ENCODE peak calls at places on chromosomes 11 and 22, in four cellular contexts. A is vagina, J is cardiac fibroblast, C is natural killer cell. B is an unnamed sample.

GRCh38 chr11:86869966-86870570 is 69.7 kb downstream of the PRSS23 start:
- DNase-seq in J (peak; percentile 81), C (peak; percentile 22), A (no peak), B (no peak)

GRCh38 chr11:86484795-86485166 is 110.1 kb downstream of the CCDC81 start:
- DNase-seq in J (no peak), C (no peak), A (no peak), B (no peak)

GRCh38 chr11:78727816-78728215 is 153.2 kb upstream of the NARS2 start:
- DNase-seq in J (no peak), A (no peak), C (no peak), B (no peak)

GRCh38 chr11:1438261-1438966 is 48.2 kb downstream of the MOB2 start:
- DNase-seq in C (no peak), J (no peak), A (no peak), B (no peak)

GRCh38 chr11:11501546-11502274 is 120.1 kb downstream of the GALNT18 start:
- DNase-seq in A (no peak), C (no peak), J (no peak), B (no peak)

GRCh38 chr11:69104856-69105395 is 50.8 kb upstream of the SMIM38 start:
- DNase-seq in A (no peak), J (no peak), C (no peak), B (no peak)

GRCh38 chr11:65428578-65429068 is 6.0 kb downstream of the NEAT1 start:
- DNase-seq in J (no peak), A (no peak), C (no peak), B (no peak)

GRCh38 chr22:50684986-50685385 is 12.4 kb downstream of the SHANK3 start:
- DNase-seq in A (no peak), J (peak; percentile 28), C (no peak), B (no peak)

GRCh38 chr11:69642549-69642912 is 1.6 kb downstream of the CCND1 start:
- DNase-seq in J (no peak), A (no peak), C (peak; percentile 52), B (peak; percentile 70)

GRCh38 chr11:3213659-3214419 is 4.8 kb downstream of the MRGPRG start:
- DNase-seq in A (no peak), J (no peak), C (no peak), B (no peak)

GRCh38 chr22:46202897-46203589 is 47.0 kb downstream of the CDPF1 start:
- DNase-seq in J (no peak), A (no peak), C (no peak), B (no peak)

GRCh38 chr11:64321533-64321932 is 3.6 kb downstream of the PRDX5 start:
- DNase-seq in C (no peak), A (peak; percentile 85), J (no peak), B (no peak)

GRCh38 chr11:32437406-32438345 is 2.3 kb upstream of the WT1 start:
- DNase-seq in C (no peak), J (no peak), A (peak; percentile 86), B (no peak)

GRCh38 chr22:19122752-19123492 is 710 bp upstream of the DGCR2 start:
- DNase-seq in C (no peak), J (no peak), A (peak; percentile 97), B (no peak)

GRCh38 chr11:62392944-62393628 is 25.7 kb upstream of the SCGB1A1 start:
- DNase-seq in A (no peak), J (no peak), C (no peak), B (no peak)

GRCh38 chr11:47415949-47416472 is 7.6 kb downstream of the SLC39A13 start:
- DNase-seq in C (no peak), A (no peak), J (peak; percentile 95), B (no peak)

GRCh38 chr11:62193954-62194353 is 3.9 kb downstream of the SCGB1D1 start:
- DNase-seq in J (peak; percentile 4), A (no peak), C (no peak), B (no peak)

GRCh38 chr11:12800032-12800671 is 125.9 kb downstream of the TEAD1 start:
- DNase-seq in C (no peak), J (peak; percentile 71), A (no peak), B (no peak)

GRCh38 chr11:119178166-119178680 is 7.1 kb upstream of the NHERF4 start:
- DNase-seq in C (no peak), A (no peak), J (no peak), B (no peak)

GRCh38 chr11:113260096-113260425 is 54.3 kb upstream of the TTC12 start:
- DNase-seq in A (no peak), C (no peak), J (no peak), B (no peak)

GRCh38 chr22:40668611-40669390 is 10.5 kb upstream of the MCHR1 start:
- DNase-seq in A (no peak), J (peak; percentile 72), C (no peak), B (no peak)

GRCh38 chr22:36734171-36735058 is 30.9 kb upstream of the CACNG2 start:
- DNase-seq in J (peak; percentile 54), A (peak; percentile 32), C (no peak), B (peak; percentile 56)

GRCh38 chr11:65414776-65415498 is 7.7 kb upstream of the NEAT1 start:
- DNase-seq in J (peak; percentile 22), C (no peak), A (no peak), B (no peak)

GRCh38 chr11:72752088-72752914 is at the start of gene ARAP1:
- DNase-seq in C (peak; percentile 68), J (peak; percentile 63), A (no peak), B (no peak)

GRCh38 chr11:113874920-113875413 is 405 bp downstream of the USP28 start:
- DNase-seq in C (no peak), A (no peak), J (peak; percentile 50), B (no peak)

GRCh38 chr22:49660794-49661781 is 166.6 kb downstream of the BRD1 start:
- DNase-seq in J (no peak), A (no peak), C (no peak), B (peak; percentile 60)

GRCh38 chr22:11066458-11067285 is 4461.3 kb upstream of the OR11H1 start:
- DNase-seq in C (no peak), A (peak; percentile 93), J (no peak), B (no peak)

GRCh38 chr11:60700689-60701508 is 1.5 kb downstream of the MS4A8 start:
- DNase-seq in J (peak; percentile 16), A (no peak), C (no peak), B (no peak)

GRCh38 chr11:130909650-130910049 is 6.6 kb downstream of the SNX19 start:
- DNase-seq in J (peak; percentile 93), C (no peak), A (no peak), B (no peak)

DNA sequence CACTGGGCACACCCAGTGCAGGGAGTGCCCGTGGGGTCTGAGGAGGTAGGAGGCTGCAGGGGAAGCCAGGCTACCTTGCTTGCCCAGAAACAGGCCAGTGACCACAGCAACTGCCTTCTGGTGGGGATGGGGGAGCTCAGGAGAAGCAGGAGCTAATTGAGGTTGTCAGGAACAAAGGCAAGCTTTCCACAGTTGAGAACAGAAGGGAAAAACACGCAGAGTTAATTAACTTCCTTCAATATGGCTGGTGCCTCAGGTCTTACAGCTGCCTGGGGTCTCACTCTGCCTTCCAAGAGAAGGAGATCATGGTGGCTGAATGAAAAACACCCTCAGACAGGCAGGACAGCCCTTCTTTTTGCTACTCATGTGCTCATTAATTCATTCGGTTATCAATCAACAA is 127.9 kb upstream of the SYT13 start:
- DNase-seq in A (no peak), C (no peak), J (no peak), B (no peak)
- TF ChIP-seq CTCF in A (no peak), C (no peak), J (no peak), B (no peak)

GRCh38 chr11:94877446-94878200 is 95.7 kb downstream of the CWC15 start:
- DNase-seq in J (no peak), C (no peak), A (peak; percentile 84), B (no peak)

GRCh38 chr11:94873910-94874575 is 99.3 kb downstream of the CWC15 start:
- DNase-seq in C (no peak), A (no peak), J (no peak), B (no peak)

GRCh38 chr11:94876222-94876621 is 97.1 kb downstream of the CWC15 start:
- DNase-seq in A (no peak), C (no peak), J (no peak), B (no peak)

GRCh38 chr11:94879006-94879405 is 94.3 kb downstream of the CWC15 start:
- DNase-seq in C (no peak), A (peak; percentile 69), J (no peak), B (no peak)

DNA sequence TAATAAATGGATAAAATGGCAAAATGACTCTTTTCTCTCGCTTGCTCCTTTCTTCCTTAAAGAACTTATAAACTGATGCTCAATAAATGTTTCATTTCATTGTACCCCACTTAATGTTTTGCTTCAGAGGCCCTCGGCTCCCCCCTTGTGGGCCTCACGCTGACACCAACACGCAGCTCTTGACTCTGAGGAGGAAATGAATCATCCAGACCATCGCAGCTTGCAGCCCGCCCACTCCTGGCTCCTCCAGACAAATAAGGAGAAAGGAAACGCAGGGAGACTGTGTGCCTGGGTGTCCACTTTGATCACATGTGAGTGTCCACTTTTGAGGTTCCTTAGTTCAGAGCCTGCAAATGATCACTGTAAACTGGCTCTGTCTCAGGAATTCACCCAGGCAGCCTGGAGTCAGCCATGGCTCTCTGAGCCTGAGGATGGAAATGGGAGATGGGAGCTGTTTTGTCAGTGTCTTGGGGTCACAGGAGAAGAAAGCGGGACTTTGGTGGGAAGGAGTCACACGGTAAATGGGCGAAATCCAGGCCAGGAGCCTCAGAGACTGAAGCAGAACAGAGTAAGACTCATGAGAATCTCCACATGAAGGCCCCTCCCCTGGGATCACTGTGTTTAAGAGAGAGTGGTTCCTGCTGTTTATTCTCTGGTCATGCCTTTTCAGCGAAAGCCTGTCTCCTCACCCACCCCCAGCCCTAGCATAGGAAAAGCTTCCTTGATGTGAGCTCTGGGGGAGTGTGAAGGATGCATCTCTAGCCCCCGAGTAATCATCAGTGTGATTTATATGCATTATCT is 96.5 kb downstream of the CWC15 start:
- DNase-seq in J (peak; percentile 96), C (peak; percentile 35), A (peak; percentile 95), B (no peak)
- TF ChIP-seq CTCF in J (no peak), C (no peak), A (no peak), B (peak; percentile 23)

GRCh38 chr22:26643368-26644100 is 13.9 kb upstream of the MIAT start:
- DNase-seq in J (no peak), A (no peak), C (no peak), B (no peak)
- TF ChIP-seq CTCF in J (no peak), A (no peak), C (no peak), B (no peak)

GRCh38 chr11:103661185-103661584 is 375.3 kb upstream of the DDI1 start:
- DNase-seq in J (no peak), A (no peak), C (no peak), B (no peak)

GRCh38 chr11:103656382-103656781 is 380.1 kb upstream of the DDI1 start:
- DNase-seq in C (no peak), J (no peak), A (no peak), B (no peak)

GRCh38 chr11:103661991-103662390 is 374.4 kb upstream of the DDI1 start:
- DNase-seq in C (no peak), J (no peak), A (no peak), B (no peak)

GRCh38 chr11:103659743-103660142 is 376.7 kb upstream of the DDI1 start:
- DNase-seq in J (no peak), A (no peak), C (no peak), B (no peak)

DNA sequence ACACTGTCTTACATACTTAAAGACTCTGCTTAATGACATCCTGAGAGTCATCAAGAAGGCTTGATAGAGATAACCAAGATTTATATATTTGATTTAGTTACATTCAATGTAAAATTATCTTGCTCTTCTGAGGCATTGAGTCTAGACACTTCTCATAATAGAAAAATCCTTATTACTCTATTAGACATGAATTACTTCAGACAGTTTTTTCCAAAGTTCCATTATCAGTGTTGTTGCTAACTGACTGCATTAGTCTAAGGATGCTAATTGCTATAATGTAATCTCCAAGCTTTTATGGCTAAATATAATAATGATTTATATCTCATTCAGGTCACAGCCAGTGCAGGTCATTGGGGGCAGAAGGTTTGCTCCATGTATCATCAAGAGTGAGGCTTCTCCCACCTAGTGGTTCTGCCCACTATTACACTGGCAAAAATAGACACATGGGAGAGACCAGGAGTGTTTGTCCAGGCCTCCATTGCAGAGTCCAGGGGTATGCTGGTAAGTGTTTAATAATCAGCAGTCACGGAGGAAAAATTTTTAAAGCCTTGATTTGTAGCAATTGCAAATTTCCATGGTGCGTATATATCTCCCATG is 377.2 kb upstream of the DDI1 start:
- DNase-seq in A (no peak), J (peak; percentile 49), C (no peak), B (no peak)
- TF ChIP-seq CTCF in A (no peak), J (peak; percentile 48), C (no peak), B (peak; percentile 36)

B was measured in type B pancreatic cell.